ENCODE peak calls at places on chromosome 14, in four cellular contexts. H is neuronal stem cell, Z is mesenchymal stem cell, Y is H9. Q is an unnamed sample.

GRCh38 chr14:70451874-70452273 is at the start of gene ADAM21:
- DNase-seq in H (no peak), Z (no peak), Y (no peak), Q (no peak)

GRCh38 chr14:44960146-44960545 is 1.6 kb downstream of the KLHL28 start:
- DNase-seq in H (no peak), Z (peak), Y (no peak), Q (no peak)

GRCh38 chr14:26730929-26731618 is 133.2 kb upstream of the NOVA1 start:
- DNase-seq in H (peak), Z (peak), Y (peak), Q (peak)

GRCh38 chr14:67943947-67944346 is 124.4 kb downstream of the RAD51B start:
- DNase-seq in H (peak), Z (peak), Y (peak), Q (peak)

GRCh38 chr14:101072945-101073597 is 169.5 kb upstream of the RTL1 start:
- DNase-seq in H (peak), Z (peak), Y (peak), Q (peak)

GRCh38 chr14:22976620-22977433 is 5.5 kb downstream of the AJUBA start:
- DNase-seq in H (no peak), Z (peak), Y (no peak), Q (peak)

GRCh38 chr14:24992624-24993360 is 57.2 kb downstream of the STXBP6 start:
- DNase-seq in H (no peak), Z (no peak), Y (no peak), Q (no peak)

GRCh38 chr14:55123101-55123500 is 6.0 kb upstream of the LGALS3 start:
- DNase-seq in H (no peak), Z (peak), Y (no peak), Q (no peak)

GRCh38 chr14:50928002-50928635 is 16.2 kb downstream of the PYGL start:
- DNase-seq in H (no peak), Z (peak), Y (no peak), Q (no peak)

GRCh38 chr14:94751321-94751720 is 18.6 kb downstream of the GSC start:
- DNase-seq in H (no peak), Z (no peak), Y (no peak), Q (no peak)

GRCh38 chr14:45094275-45094674 is 10.4 kb downstream of the PRPF39 start:
- DNase-seq in H (no peak), Z (no peak), Y (no peak), Q (no peak)

GRCh38 chr14:99509871-99510555 is 28.8 kb downstream of the CCNK start:
- DNase-seq in H (no peak), Z (no peak), Y (no peak), Q (no peak)

GRCh38 chr14:93332032-93332852 is 594 bp downstream of the BTBD7 start:
- DNase-seq in H (peak), Z (peak), Y (no peak), Q (peak)

GRCh38 chr14:99734406-99735051 is 50.4 kb downstream of the CYP46A1 start:
- DNase-seq in H (no peak), Z (no peak), Y (peak), Q (no peak)

GRCh38 chr14:49240383-49240782 is 345.8 kb downstream of the RPS29 start:
- DNase-seq in H (no peak), Z (no peak), Y (peak), Q (peak)

GRCh38 chr14:99910337-99911268 is 117.4 kb downstream of the EML1 start:
- DNase-seq in H (no peak), Z (peak), Y (no peak), Q (no peak)

GRCh38 chr14:35539969-35540368 is 6.0 kb downstream of the INSM2 start:
- DNase-seq in H (no peak), Z (no peak), Y (no peak), Q (no peak)

GRCh38 chr14:71143391-71144290 is 236.4 kb downstream of the PCNX1 start:
- DNase-seq in H (no peak), Z (peak), Y (no peak), Q (peak)

DNA sequence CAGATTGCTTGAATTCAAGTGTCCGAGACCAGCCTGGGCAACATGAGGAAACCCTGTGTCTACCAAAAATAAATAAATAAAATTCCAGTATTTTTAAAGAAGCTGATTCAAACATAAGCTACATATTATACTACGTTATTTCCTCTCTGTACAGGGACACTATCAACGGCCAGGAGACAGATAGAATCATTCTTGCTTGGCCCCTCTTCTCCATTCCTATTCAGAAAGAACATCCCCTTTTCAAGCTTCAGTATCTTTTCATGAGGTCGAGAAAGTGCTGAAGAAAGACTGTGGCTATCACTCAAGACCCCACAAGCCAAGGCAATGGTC is 314 bp upstream of the DHRS7 start:
- DNase-seq in H (no peak), Z (no peak), Y (no peak), Q (no peak)
- H3K4ac ChIP-seq in H (no peak), Z (no peak), Y (no peak), Q (no peak)

DNA sequence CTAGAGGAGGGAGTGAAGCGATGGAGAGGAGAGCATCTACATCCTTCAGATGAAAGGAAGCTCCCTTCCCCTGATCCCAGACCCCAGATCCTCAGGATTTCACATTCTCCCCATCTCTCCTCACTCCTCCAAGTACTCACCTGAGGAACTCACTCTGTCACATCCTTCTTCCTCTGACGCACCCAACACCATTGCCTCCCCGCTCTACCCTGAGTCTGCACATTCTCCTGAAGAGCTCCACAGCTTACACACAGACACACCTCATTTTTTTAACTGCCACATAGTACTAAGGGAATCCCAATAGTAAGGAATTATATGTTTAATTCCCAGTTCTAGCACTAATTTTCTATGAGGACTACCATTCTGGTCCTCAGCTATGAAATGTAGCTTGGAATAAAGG is 16.3 kb upstream of the METTL17 start:
- DNase-seq in H (no peak), Z (no peak), Y (no peak), Q (no peak)
- H2AK5ac ChIP-seq in H (no peak), Z (peak), Y (no peak), Q (no peak)

DNA sequence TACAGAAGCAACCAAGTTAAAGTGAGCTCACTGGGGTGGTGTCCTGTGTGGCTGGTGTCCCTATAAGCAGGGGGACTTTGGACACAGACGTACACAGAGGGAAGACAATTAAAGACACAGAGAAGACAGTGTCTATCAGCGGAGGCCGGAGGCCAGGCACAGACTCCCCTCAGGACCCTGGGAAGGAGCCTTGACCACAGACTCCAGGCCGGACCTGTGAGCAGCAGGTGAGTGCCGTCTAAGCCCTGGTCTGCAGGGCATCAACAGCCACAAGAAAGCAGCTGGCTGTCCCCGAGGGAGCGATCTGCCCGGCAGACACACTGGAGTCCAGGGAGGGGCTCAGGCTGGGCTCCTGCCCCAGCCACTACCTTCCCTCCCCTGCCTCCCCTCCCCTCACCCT is 219.0 kb upstream of the C14orf180 start:
- DNase-seq in H (no peak), Z (no peak), Y (peak), Q (no peak)
- H3K4me2 ChIP-seq in H (no peak), Z (no peak), Y (no peak), Q (no peak)

GRCh38 chr14:72745991-72746980 is 147.6 kb downstream of the DPF3 start:
- DNase-seq in H (no peak), Z (peak), Y (no peak), Q (no peak)
- H3K4ac ChIP-seq in H (no peak), Z (no peak), Y (no peak), Q (no peak)

GRCh38 chr14:103135333-103136075 is 12.2 kb downstream of the TNFAIP2 start:
- DNase-seq in H (no peak), Z (no peak), Y (no peak), Q (no peak)

GRCh38 chr14:103136076-103136340 is 12.7 kb downstream of the TNFAIP2 start:
- DNase-seq in H (no peak), Z (no peak), Y (no peak), Q (no peak)

GRCh38 chr14:103134919-103135318 is 11.7 kb downstream of the TNFAIP2 start:
- DNase-seq in H (no peak), Z (no peak), Y (no peak), Q (no peak)

GRCh38 chr14:103133213-103134140 is 10.2 kb downstream of the TNFAIP2 start:
- DNase-seq in H (no peak), Z (no peak), Y (no peak), Q (no peak)

GRCh38 chr14:103134405-103134804 is 11.1 kb downstream of the TNFAIP2 start:
- DNase-seq in H (no peak), Z (no peak), Y (no peak), Q (no peak)
- H2AK5ac ChIP-seq in H (no peak), Z (no peak), Y (no peak), Q (no peak)

GRCh38 chr14:64444984-64445845 is 20.1 kb upstream of the AKAP5 start:
- DNase-seq in H (no peak), Z (peak), Y (no peak), Q (peak)
- H3K4me2 ChIP-seq in H (no peak), Z (no peak), Y (no peak), Q (no peak)

Q was measured in mesendoderm.